ENCODE peak calls at places on chromosomes 12 and 14, in seven cellular contexts. P is GM23248, B is hepatocyte, W is GM23338, X is HCT116, G is neural progenitor cell, C is MM.1S. O is an unnamed sample.

GRCh38 chr12:5173511-5174011 is 129.9 kb downstream of the KCNA5 start:
- DNase-seq in P (peak), B (no peak), W (no peak), X (peak), G (no peak), C (no peak), O (peak)

GRCh38 chr12:32301216-32301615 is 98.1 kb upstream of the FGD4 start:
- DNase-seq in P (no peak), B (no peak), W (no peak), X (no peak), G (no peak), C (no peak), O (no peak)

GRCh38 chr14:55938249-55938791 is 179.9 kb upstream of the PELI2 start:
- DNase-seq in P (peak), B (peak), W (no peak), X (no peak), G (no peak), C (no peak), O (peak)

GRCh38 chr12:129195081-129195480 is 341.8 kb downstream of the GLT1D1 start:
- DNase-seq in P (no peak), B (no peak), W (peak), X (no peak), G (no peak), C (no peak), O (no peak)

GRCh38 chr12:56271031-56271430 is 4.3 kb downstream of the COQ10A start:
- DNase-seq in P (peak), B (peak), W (peak), X (no peak), G (peak), C (no peak), O (peak)

GRCh38 chr14:101069666-101070362 is 166.3 kb upstream of the RTL1 start:
- DNase-seq in P (no peak), B (no peak), W (no peak), X (no peak), G (no peak), C (no peak), O (no peak)

GRCh38 chr14:50762001-50762930 is 68.7 kb downstream of the NIN start:
- DNase-seq in P (peak), B (no peak), W (no peak), X (no peak), G (no peak), C (no peak), O (peak)

GRCh38 chr14:99655521-99655920 is 10.6 kb downstream of the HHIPL1 start:
- DNase-seq in P (peak), B (no peak), W (no peak), X (no peak), G (no peak), C (no peak), O (no peak)

GRCh38 chr14:54465654-54466053 is 23.1 kb downstream of the GMFB start:
- DNase-seq in P (no peak), B (no peak), W (no peak), X (no peak), G (no peak), C (no peak), O (no peak)

GRCh38 chr12:88299567-88300101 is 157.5 kb downstream of the TMTC3 start:
- DNase-seq in P (peak), B (peak), W (no peak), X (peak), G (no peak), C (peak), O (peak)

GRCh38 chr12:52332381-52332780 is 11.2 kb upstream of the KRT83 start:
- DNase-seq in P (no peak), B (no peak), W (no peak), X (no peak), G (no peak), C (no peak), O (no peak)

GRCh38 chr12:75892779-75893408 is 138.7 kb downstream of the PHLDA1 start:
- DNase-seq in P (peak), B (no peak), W (no peak), X (no peak), G (no peak), C (no peak), O (peak)

GRCh38 chr12:107917912-107918800 is 143.7 kb downstream of the ASCL4 start:
- DNase-seq in P (peak), B (peak), W (peak), X (peak), G (peak), C (peak), O (peak)

GRCh38 chr12:104752883-104753282 is 205.2 kb downstream of the SLC41A2 start:
- DNase-seq in P (no peak), B (no peak), W (no peak), X (no peak), G (no peak), C (no peak), O (no peak)

GRCh38 chr14:67515386-67516079 is 17.6 kb upstream of the PLEKHH1 start:
- DNase-seq in P (peak), B (no peak), W (peak), X (no peak), G (no peak), C (peak), O (peak)

GRCh38 chr12:118866346-118866745 is 115.0 kb upstream of the SRRM4 start:
- DNase-seq in P (no peak), B (peak), W (peak), X (no peak), G (peak), C (no peak), O (peak)

GRCh38 chr12:116607039-116607438 is 47.9 kb downstream of the MAP1LC3B2 start:
- DNase-seq in P (peak), B (no peak), W (no peak), X (no peak), G (no peak), C (no peak), O (peak)

GRCh38 chr12:105705765-105706164 is 375.3 kb downstream of the C12orf75 start:
- DNase-seq in P (peak), B (peak), W (peak), X (peak), G (peak), C (peak), O (peak)

GRCh38 chr14:31990959-31991541 is 86.1 kb upstream of the ARHGAP5 start:
- DNase-seq in P (peak), B (no peak), W (no peak), X (no peak), G (no peak), C (no peak), O (peak)

GRCh38 chr14:69983317-69983716 is 104.1 kb downstream of the SMOC1 start:
- DNase-seq in P (no peak), B (no peak), W (no peak), X (no peak), G (no peak), C (no peak), O (no peak)

GRCh38 chr14:106811167-106811566 is 1284.8 kb downstream of the TMEM121 start:
- DNase-seq in P (no peak), B (no peak), W (no peak), X (no peak), G (no peak), C (no peak), O (no peak)

GRCh38 chr14:87745507-87746118 is 247.4 kb downstream of the GALC start:
- DNase-seq in P (peak), B (peak), W (peak), X (peak), G (peak), C (peak), O (peak)

GRCh38 chr14:61381589-61381988 is 60.2 kb downstream of the PRKCH start:
- DNase-seq in P (no peak), B (no peak), W (no peak), X (no peak), G (no peak), C (no peak), O (no peak)

GRCh38 chr12:52200086-52200782 is 8.4 kb upstream of the KRT80 start:
- DNase-seq in P (no peak), B (no peak), W (no peak), X (no peak), G (peak), C (no peak), O (no peak)

GRCh38 chr14:29310757-29311156 is 544.2 kb downstream of the FOXG1 start:
- DNase-seq in P (peak), B (no peak), W (no peak), X (no peak), G (no peak), C (no peak), O (peak)

GRCh38 chr12:106760184-106760531 is 14.3 kb upstream of the RIC8B start:
- DNase-seq in P (no peak), B (no peak), W (peak), X (no peak), G (peak), C (peak), O (no peak)

GRCh38 chr14:96122496-96122895 is 82.1 kb upstream of the BDKRB2 start:
- DNase-seq in P (peak), B (no peak), W (no peak), X (no peak), G (no peak), C (no peak), O (no peak)

GRCh38 chr12:65638324-65638723 is 186.0 kb upstream of the HMGA2 start:
- DNase-seq in P (no peak), B (no peak), W (no peak), X (no peak), G (peak), C (no peak), O (no peak)

GRCh38 chr12:72282721-72283120 is 10.6 kb downstream of the TRHDE start:
- DNase-seq in P (peak), B (peak), W (peak), X (no peak), G (peak), C (no peak), O (peak)

GRCh38 chr12:103882861-103883596 is 42.0 kb upstream of the NT5DC3 start:
- DNase-seq in P (no peak), B (no peak), W (no peak), X (no peak), G (no peak), C (peak), O (peak)

GRCh38 chr14:85319998-85320397 is 209.9 kb upstream of the FLRT2 start:
- DNase-seq in P (peak), B (no peak), W (no peak), X (no peak), G (no peak), C (no peak), O (peak)

GRCh38 chr14:75605916-75606315 is 27.5 kb downstream of the FLVCR2 start:
- DNase-seq in P (no peak), B (no peak), W (no peak), X (no peak), G (no peak), C (no peak), O (no peak)

GRCh38 chr14:69226178-69226577 is 33.8 kb upstream of the GALNT16 start:
- DNase-seq in P (no peak), B (no peak), W (no peak), X (no peak), G (no peak), C (no peak), O (no peak)

DNA sequence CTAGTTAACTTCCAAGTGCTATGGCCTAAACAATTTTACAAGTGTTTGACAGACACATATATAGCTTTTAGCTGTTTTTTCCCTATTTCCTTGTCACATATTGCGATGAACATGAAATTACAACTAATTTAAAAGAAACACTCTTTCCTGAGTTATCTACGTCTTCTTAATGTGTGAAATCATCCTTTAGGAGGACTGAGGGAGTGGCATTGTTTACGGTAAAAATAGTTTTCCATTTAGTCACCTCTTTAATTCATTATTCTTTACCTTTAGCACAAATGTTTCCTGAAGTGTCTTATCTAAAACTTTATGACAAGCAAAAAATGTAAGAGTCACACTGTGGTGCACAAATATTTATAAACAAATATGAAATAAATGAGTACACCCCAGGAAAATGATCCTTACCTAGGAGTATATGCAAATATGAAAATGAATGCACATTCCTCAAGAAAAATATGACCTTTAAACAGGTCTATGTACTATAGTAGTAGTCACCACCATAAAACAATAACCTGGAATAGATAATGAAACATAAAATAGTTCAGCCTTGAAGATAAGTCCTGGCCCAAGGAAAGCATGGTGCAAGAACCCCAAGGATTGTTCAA is 104.6 kb downstream of the PTPRR start:
- DNase-seq in P (no peak), B (no peak), W (no peak), X (no peak), G (no peak), C (no peak), O (peak)
- TF ChIP-seq EZH2phosphoT487 in P (no peak), B (no peak), W (no peak), X (no peak), G (no peak), C (no peak), O (no peak)

DNA sequence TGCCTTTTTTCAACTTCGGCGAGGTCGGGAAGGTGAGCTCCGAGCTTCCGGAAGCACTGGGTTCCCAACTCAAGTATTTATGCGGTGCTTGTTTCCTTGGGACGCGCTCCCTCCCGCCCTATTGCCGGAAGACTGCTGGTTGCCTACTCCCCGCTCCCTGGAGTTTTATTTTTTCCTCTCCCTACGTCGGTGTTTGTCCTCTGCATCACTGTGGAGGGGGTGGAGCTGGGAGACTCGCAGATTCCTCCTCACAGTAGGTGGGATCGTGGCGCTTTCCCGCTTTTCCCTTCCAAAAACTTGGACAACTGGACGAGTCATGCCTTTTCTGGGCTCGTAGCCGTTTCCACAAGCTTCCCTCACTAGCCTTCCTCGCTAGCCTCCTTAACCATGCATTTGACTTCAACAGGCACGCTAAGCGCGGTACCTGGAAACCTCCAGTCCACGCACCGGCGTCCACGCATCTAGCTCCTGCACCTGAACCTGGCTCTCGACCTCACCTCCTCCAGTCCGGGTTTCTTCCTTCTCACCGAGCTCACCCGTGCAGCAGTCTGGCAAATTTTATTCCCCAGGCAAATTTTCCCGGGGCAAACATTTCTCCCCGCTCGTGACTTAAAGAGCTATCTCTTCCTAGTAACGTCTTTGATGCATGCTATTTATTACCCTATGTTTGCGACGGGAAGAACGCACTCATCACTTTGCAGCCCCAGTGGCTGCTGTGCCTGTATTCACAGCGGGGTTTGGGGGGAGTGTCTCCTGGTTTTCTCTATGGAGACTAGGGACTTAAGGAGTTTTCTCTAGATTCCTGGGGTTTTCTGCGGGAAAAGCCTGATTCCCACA is at the start of gene AVPR1A:
- DNase-seq in P (peak), B (peak), W (peak), X (no peak), G (peak), C (no peak), O (no peak)
- H3K4me2 ChIP-seq in P (peak), B (peak), W (peak), X (peak), G (peak), C (no peak), O (peak)

GRCh38 chr12:90854136-90854689 is 100.8 kb downstream of the CCER1 start:
- DNase-seq in P (peak), B (peak), W (peak), X (peak), G (peak), C (peak), O (peak)

GRCh38 chr12:90855534-90855933 is 99.4 kb downstream of the CCER1 start:
- DNase-seq in P (no peak), B (no peak), W (no peak), X (no peak), G (no peak), C (no peak), O (no peak)

GRCh38 chr12:90858261-90858660 is 96.7 kb downstream of the CCER1 start:
- DNase-seq in P (no peak), B (peak), W (no peak), X (no peak), G (peak), C (no peak), O (peak)

DNA sequence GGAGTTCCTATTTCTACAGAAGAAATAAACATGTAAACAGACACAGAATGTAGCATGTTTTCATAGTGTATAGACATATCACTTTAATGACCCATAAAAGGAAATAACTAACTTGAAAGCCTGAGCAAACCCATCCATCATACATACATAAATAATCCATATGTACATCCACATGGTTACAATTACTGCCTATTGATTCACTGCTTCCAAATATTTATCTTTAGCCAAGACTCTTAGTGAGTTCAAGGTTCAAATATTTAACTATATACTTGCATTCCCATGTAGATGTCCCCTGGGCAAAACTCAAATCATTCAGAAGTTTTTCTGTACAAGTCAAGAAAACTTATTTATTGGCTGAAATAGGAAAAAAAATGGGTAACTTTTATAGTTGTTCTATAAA is 95.4 kb downstream of the CCER1 start:
- DNase-seq in P (no peak), B (no peak), W (no peak), X (no peak), G (no peak), C (no peak), O (no peak)
- TF ChIP-seq EZH2 in P (no peak), B (no peak), W (no peak), X (no peak), G (no peak), C (no peak), O (no peak)

GRCh38 chr12:68158427-68158826 is 1.1 kb downstream of the IFNG start:
- DNase-seq in P (peak), B (no peak), W (peak), X (peak), G (peak), C (peak), O (peak)
- TF ChIP-seq EZH2phosphoT487 in P (no peak), B (no peak), W (no peak), X (no peak), G (no peak), C (no peak), O (no peak)

GRCh38 chr12:29907486-29907885 is 123.7 kb upstream of the TMTC1 start:
- DNase-seq in P (no peak), B (no peak), W (no peak), X (no peak), G (no peak), C (no peak), O (peak)

GRCh38 chr12:29908154-29908553 is 124.4 kb upstream of the TMTC1 start:
- DNase-seq in P (no peak), B (no peak), W (no peak), X (no peak), G (no peak), C (no peak), O (no peak)
- H3K4me2 ChIP-seq in P (no peak), B (no peak), W (no peak), X (no peak), G (no peak), C (no peak), O (no peak)

GRCh38 chr14:104843006-104843405 is 22.1 kb upstream of the CEP170B start:
- DNase-seq in P (no peak), B (no peak), W (no peak), X (no peak), G (no peak), C (no peak), O (no peak)
- TF ChIP-seq EZH2 in P (no peak), B (no peak), W (no peak), X (no peak), G (no peak), C (no peak), O (no peak)

O was measured in PC-3.